ENCODE peak calls at places on chromosomes 13 and 19, in ten cellular contexts. N is transverse colon, L is cardiac muscle cell, H is Peyer's patch, T is left ventricle myocardium inferior, C is pancreas, O is A549, Z is dorsolateral prefrontal cortex, R is osteoblast, I is SK-N-MC. S is an unnamed sample.

GRCh38 chr13:71030789-71031188 is 836.2 kb downstream of the DACH1 start:
- DNase-seq in N (no peak), L (no peak), H (no peak), T (no peak), C (no peak), O (no peak), Z (no peak), R (no peak), I (no peak), S (no peak)

GRCh38 chr19:35404879-35405622 is 34.2 kb downstream of the GPR42 start:
- DNase-seq in N (peak), L (no peak), H (no peak), T (no peak), C (no peak), O (peak), Z (peak), R (peak), I (no peak), S (no peak)

GRCh38 chr13:37270206-37271001 is 164.9 kb upstream of the CSNK1A1L start:
- DNase-seq in N (no peak), L (no peak), H (no peak), T (no peak), C (no peak), O (no peak), Z (no peak), R (peak), I (no peak), S (no peak)

GRCh38 chr13:54787754-54788153 is 1759.1 kb downstream of the OLFM4 start:
- DNase-seq in N (no peak), L (no peak), H (no peak), T (no peak), C (no peak), O (no peak), Z (no peak), R (no peak), I (no peak), S (no peak)

GRCh38 chr19:30692517-30692870 is 320.3 kb downstream of the ZNF536 start:
- DNase-seq in N (no peak), L (no peak), H (no peak), T (no peak), C (no peak), O (no peak), Z (no peak), R (no peak), I (no peak), S (peak)

GRCh38 chr19:45254044-45254531 is 3.0 kb downstream of the MARK4 start:
- DNase-seq in N (no peak), L (no peak), H (no peak), T (no peak), C (peak), O (no peak), Z (no peak), R (peak), I (no peak), S (no peak)

GRCh38 chr13:30158774-30159445 is 148.4 kb downstream of the KATNAL1 start:
- DNase-seq in N (no peak), L (no peak), H (no peak), T (no peak), C (no peak), O (no peak), Z (no peak), R (peak), I (no peak), S (no peak)

GRCh38 chr13:50275392-50276063 is 260.3 kb downstream of the KCNRG start:
- DNase-seq in N (no peak), L (no peak), H (no peak), T (no peak), C (no peak), O (no peak), Z (no peak), R (no peak), I (no peak), S (no peak)

GRCh38 chr19:50896591-50897190 is 14.5 kb downstream of the KLK4 start:
- DNase-seq in N (no peak), L (no peak), H (peak), T (no peak), C (peak), O (no peak), Z (no peak), R (peak), I (no peak), S (peak)

GRCh38 chr13:23811366-23812027 is 77.7 kb downstream of the MIPEP start:
- DNase-seq in N (no peak), L (no peak), H (no peak), T (no peak), C (no peak), O (no peak), Z (no peak), R (no peak), I (no peak), S (no peak)

GRCh38 chr13:103803349-103803748 is 737.1 kb upstream of the SLC10A2 start:
- DNase-seq in N (no peak), L (no peak), H (no peak), T (no peak), C (no peak), O (no peak), Z (no peak), R (no peak), I (no peak), S (peak)

GRCh38 chr19:6587998-6588507 is 2.9 kb downstream of the CD70 start:
- DNase-seq in N (no peak), L (no peak), H (no peak), T (no peak), C (no peak), O (no peak), Z (no peak), R (no peak), I (no peak), S (no peak)

GRCh38 chr13:48715977-48716376 is 62.2 kb downstream of the CYSLTR2 start:
- DNase-seq in N (no peak), L (no peak), H (no peak), T (no peak), C (no peak), O (no peak), Z (no peak), R (no peak), I (no peak), S (no peak)

GRCh38 chr13:39044536-39044935 is 6.3 kb downstream of the NHLRC3 start:
- DNase-seq in N (no peak), L (no peak), H (no peak), T (no peak), C (no peak), O (no peak), Z (no peak), R (no peak), I (no peak), S (no peak)

GRCh38 chr19:6721773-6722172 is 1.3 kb upstream of the C3 start:
- DNase-seq in N (no peak), L (no peak), H (no peak), T (no peak), C (no peak), O (no peak), Z (no peak), R (peak), I (no peak), S (no peak)

GRCh38 chr13:110070511-110071120 is 236.3 kb downstream of the COL4A1 start:
- DNase-seq in N (no peak), L (no peak), H (no peak), T (no peak), C (no peak), O (no peak), Z (no peak), R (peak), I (no peak), S (no peak)

GRCh38 chr13:85709072-85709471 is 90.1 kb downstream of the SLITRK6 start:
- DNase-seq in N (no peak), L (no peak), H (no peak), T (no peak), C (no peak), O (no peak), Z (no peak), R (no peak), I (no peak), S (no peak)

GRCh38 chr13:98575876-98576214 is 1.1 kb downstream of the STK24 start:
- DNase-seq in N (no peak), L (no peak), H (no peak), T (no peak), C (no peak), O (no peak), Z (no peak), R (no peak), I (no peak), S (no peak)

GRCh38 chr13:98691360-98691759 is 61.1 kb downstream of the SLC15A1 start:
- DNase-seq in N (no peak), L (no peak), H (no peak), T (no peak), C (no peak), O (no peak), Z (no peak), R (peak), I (no peak), S (no peak)

GRCh38 chr13:20258208-20258962 is 26.3 kb upstream of the GJB6 start:
- DNase-seq in N (no peak), L (no peak), H (no peak), T (no peak), C (no peak), O (peak), Z (no peak), R (no peak), I (no peak), S (no peak)

GRCh38 chr13:51097353-51098043 is 13.6 kb downstream of the C13orf42 start:
- DNase-seq in N (no peak), L (peak), H (no peak), T (no peak), C (no peak), O (no peak), Z (no peak), R (no peak), I (no peak), S (no peak)

GRCh38 chr19:32876236-32876918 is 6.8 kb upstream of the SLC7A9 start:
- DNase-seq in N (no peak), L (no peak), H (no peak), T (no peak), C (no peak), O (no peak), Z (no peak), R (no peak), I (no peak), S (no peak)

GRCh38 chr13:110345266-110345665 is 38.2 kb downstream of the COL4A2 start:
- DNase-seq in N (no peak), L (no peak), H (no peak), T (no peak), C (no peak), O (no peak), Z (no peak), R (no peak), I (no peak), S (no peak)

GRCh38 chr19:47376589-47377144 is 27.6 kb downstream of the DHX34 start:
- DNase-seq in N (no peak), L (no peak), H (no peak), T (no peak), C (no peak), O (no peak), Z (no peak), R (peak), I (no peak), S (no peak)

GRCh38 chr13:24254151-24254810 is 55.1 kb upstream of the C1QTNF9 start:
- DNase-seq in N (no peak), L (no peak), H (no peak), T (no peak), C (no peak), O (no peak), Z (no peak), R (peak), I (no peak), S (no peak)

GRCh38 chr19:12047868-12048267 is 4.9 kb downstream of the ZNF878 start:
- DNase-seq in N (no peak), L (no peak), H (no peak), T (no peak), C (no peak), O (no peak), Z (no peak), R (no peak), I (no peak), S (no peak)
- H3K4me3 ChIP-seq in N (no peak), L (no peak), H (no peak), T (no peak), C (no peak), O (no peak), Z (no peak), R (no peak), I (no peak), S (no peak)

GRCh38 chr19:29672319-29672932 is 7.2 kb downstream of the PLEKHF1 start:
- DNase-seq in N (no peak), L (no peak), H (peak), T (no peak), C (no peak), O (no peak), Z (no peak), R (peak), I (no peak), S (no peak)

GRCh38 chr19:29673451-29674371 is 8.4 kb downstream of the PLEKHF1 start:
- DNase-seq in N (no peak), L (no peak), H (no peak), T (no peak), C (no peak), O (no peak), Z (no peak), R (peak), I (no peak), S (no peak)

GRCh38 chr19:29670255-29670654 is 5.0 kb downstream of the PLEKHF1 start:
- DNase-seq in N (no peak), L (no peak), H (no peak), T (no peak), C (no peak), O (no peak), Z (no peak), R (no peak), I (no peak), S (no peak)

GRCh38 chr19:29672933-29673336 is 7.7 kb downstream of the PLEKHF1 start:
- DNase-seq in N (peak), L (no peak), H (peak), T (no peak), C (no peak), O (no peak), Z (no peak), R (peak), I (no peak), S (no peak)

DNA sequence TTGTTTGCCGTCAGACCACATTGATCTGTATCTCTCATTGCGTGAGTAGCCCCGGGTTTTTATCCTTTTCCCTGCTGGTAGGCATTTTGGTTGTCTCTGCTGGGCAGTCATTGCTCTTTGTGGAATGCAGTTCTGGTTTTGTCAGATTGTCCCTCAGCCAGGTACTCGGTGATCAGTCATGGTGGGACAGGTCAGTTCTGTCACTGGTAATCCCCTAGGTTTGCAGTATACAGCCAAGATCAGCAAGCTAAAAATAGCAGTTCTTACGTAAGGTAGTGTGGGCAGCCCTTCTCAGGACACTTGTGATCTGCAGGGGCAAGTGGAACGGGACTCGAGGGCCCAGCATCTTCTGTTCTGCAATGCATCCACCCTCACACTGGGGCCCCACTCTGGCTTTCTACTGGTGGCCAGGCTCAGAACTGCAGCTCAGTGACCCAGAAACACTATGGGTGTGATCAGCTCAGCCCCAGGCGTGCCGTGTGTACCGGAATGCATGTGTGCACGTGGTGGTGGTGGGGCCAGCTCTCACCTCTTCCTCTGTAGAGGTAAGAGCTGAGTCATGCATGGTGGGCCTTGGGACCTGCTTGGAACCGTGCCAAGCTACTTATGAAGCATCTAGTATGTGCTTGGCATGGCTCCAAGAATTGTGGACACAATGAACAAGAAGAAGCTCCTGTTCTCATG is 6.3 kb downstream of the PLEKHF1 start:
- DNase-seq in N (peak), L (no peak), H (peak), T (peak), C (no peak), O (no peak), Z (no peak), R (peak), I (no peak), S (no peak)
- H3K27ac ChIP-seq in N (no peak), L (no peak), H (peak), T (peak), C (peak), O (no peak), Z (peak), R (peak), I (no peak), S (no peak)

GRCh38 chr19:49498475-49498874 is 2.2 kb downstream of the RPS11 start:
- DNase-seq in N (no peak), L (no peak), H (no peak), T (no peak), C (no peak), O (no peak), Z (no peak), R (no peak), I (no peak), S (no peak)
- H3K4me3 ChIP-seq in N (no peak), L (no peak), H (no peak), T (peak), C (no peak), O (peak), Z (peak), R (peak), I (peak), S (no peak)

GRCh38 chr13:22018297-22019210 is 347.7 kb downstream of the FGF9 start:
- DNase-seq in N (no peak), L (no peak), H (no peak), T (no peak), C (no peak), O (no peak), Z (no peak), R (no peak), I (no peak), S (no peak)
- H3K27ac ChIP-seq in N (no peak), L (no peak), H (no peak), T (no peak), C (no peak), O (no peak), Z (no peak), R (no peak), I (no peak), S (no peak)

DNA sequence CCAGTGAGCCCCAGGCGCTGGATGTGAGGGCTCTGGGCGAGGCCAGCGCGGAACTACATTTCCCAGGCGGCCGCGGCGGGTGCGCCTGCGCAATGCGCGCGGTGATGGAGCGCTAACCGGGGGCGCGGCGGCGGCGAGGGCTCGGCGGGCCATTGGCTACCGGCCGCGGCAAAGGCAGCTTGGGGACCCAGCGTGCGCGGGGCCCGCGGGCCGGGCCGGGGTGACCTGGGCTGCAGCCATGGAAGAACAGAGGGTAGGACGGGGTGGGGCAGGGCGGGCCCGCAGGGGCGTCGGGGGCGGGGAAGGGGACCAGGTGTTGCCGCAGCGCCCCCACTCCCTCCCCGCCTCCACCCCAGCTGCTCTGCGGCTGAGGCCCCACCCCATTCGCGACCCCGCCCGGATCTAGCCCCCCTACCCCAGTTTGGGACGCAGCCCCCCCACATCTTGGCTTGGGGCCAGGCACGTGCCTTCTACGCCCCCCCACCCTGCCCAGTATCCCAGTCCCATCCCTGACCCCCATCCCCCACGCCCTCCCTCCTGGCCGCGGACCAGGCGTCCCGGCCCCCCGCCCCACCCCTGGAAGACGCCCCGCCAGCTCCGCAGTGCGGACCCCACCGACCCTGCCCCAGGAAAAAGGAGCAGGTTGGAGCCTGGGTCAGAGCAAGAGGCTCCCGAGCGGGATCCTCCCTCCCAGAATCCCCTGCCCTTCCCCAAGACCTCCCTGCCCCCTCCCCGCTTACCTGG is at the start of gene FSD1:
- DNase-seq in N (no peak), L (peak), H (peak), T (no peak), C (peak), O (peak), Z (peak), R (peak), I (no peak), S (peak)
- H3K4me3 ChIP-seq in N (no peak), L (peak), H (peak), T (peak), C (no peak), O (peak), Z (peak), R (no peak), I (peak), S (peak)

GRCh38 chr19:11577451-11578341 is at the start of gene ACP5:
- DNase-seq in N (no peak), L (no peak), H (no peak), T (no peak), C (no peak), O (no peak), Z (no peak), R (peak), I (no peak), S (peak)
- H3K27ac ChIP-seq in N (peak), L (no peak), H (peak), T (no peak), C (no peak), O (no peak), Z (no peak), R (no peak), I (no peak), S (peak)

S was measured in WERI-Rb-1.